ENCODE peak calls at places on chromosomes 2 and 18, in seven cellular contexts. R is stimulated activated CD4-positive, alpha-beta T cell treated with anti-CD3 and anti-CD28 coated beads, Interleukin-2, amount 100 ng/mL, for 4 hours; Z is activated CD8-positive, alpha-beta memory T cell treated with anti-CD3 and anti-CD28 coated beads, Interleukin-2, amount 50 U/mL, for 48 hours; M is activated CD4-positive, CD25-positive, alpha-beta regulatory T cell treated with anti-CD3 and anti-CD28 coated beads, Interleukin-2, amount 50 U/mL, for 72 hours; U is activated naive CD8-positive, alpha-beta T cell treated with anti-CD3 and anti-CD28 coated beads for 36 hours; V is effector CD4-positive, alpha-beta T cell; O is AG04449. H is an unnamed sample.

GRCh38 chr2:187951470-187952218 is 340.0 kb upstream of the GULP1 start:
- DNase-seq in R (no peak), Z (no peak), M (no peak), U (no peak), V (no peak), O (no peak), H (no peak)

GRCh38 chr18:73683618-73684238 is 463.9 kb downstream of the FBXO15 start:
- DNase-seq in R (no peak), Z (no peak), M (no peak), U (no peak), V (no peak), O (no peak), H (no peak)

GRCh38 chr2:30722936-30723725 is 84.1 kb downstream of the CAPN13 start:
- DNase-seq in R (no peak), Z (peak), M (no peak), U (no peak), V (no peak), O (no peak), H (no peak)

GRCh38 chr2:146734042-146734715 is 1110.7 kb upstream of the ACVR2A start:
- DNase-seq in R (no peak), Z (no peak), M (no peak), U (no peak), V (no peak), O (no peak), H (no peak)

GRCh38 chr2:223532161-223532560 is 70.0 kb downstream of the SCG2 start:
- DNase-seq in R (no peak), Z (no peak), M (no peak), U (no peak), V (no peak), O (no peak), H (no peak)

GRCh38 chr2:157158111-157158510 is 99.4 kb upstream of the GALNT5 start:
- DNase-seq in R (no peak), Z (no peak), M (no peak), U (no peak), V (no peak), O (no peak), H (no peak)

GRCh38 chr18:5021558-5021957 is 175.5 kb downstream of the AKAIN1 start:
- DNase-seq in R (no peak), Z (no peak), M (no peak), U (no peak), V (no peak), O (no peak), H (no peak)

GRCh38 chr18:55732227-55733106 is 144.5 kb upstream of the TCF4 start:
- DNase-seq in R (no peak), Z (no peak), M (no peak), U (no peak), V (no peak), O (no peak), H (no peak)

GRCh38 chr2:238042849-238043584 is 17.8 kb upstream of the SCLY start:
- DNase-seq in R (no peak), Z (no peak), M (no peak), U (no peak), V (no peak), O (no peak), H (no peak)

GRCh38 chr2:202016579-202017227 is 17.0 kb upstream of the FZD7 start:
- DNase-seq in R (no peak), Z (no peak), M (no peak), U (no peak), V (no peak), O (no peak), H (no peak)

GRCh38 chr2:237198144-237198900 is 112.6 kb downstream of the COPS8 start:
- DNase-seq in R (no peak), Z (no peak), M (no peak), U (no peak), V (no peak), O (no peak), H (no peak)

GRCh38 chr2:47357475-47357874 is 45.5 kb upstream of the MSH2 start:
- DNase-seq in R (no peak), Z (no peak), M (no peak), U (no peak), V (no peak), O (no peak), H (no peak)

GRCh38 chr2:161008311-161008710 is 151.9 kb upstream of the TANK start:
- DNase-seq in R (no peak), Z (no peak), M (no peak), U (no peak), V (no peak), O (no peak), H (no peak)

GRCh38 chr2:225894240-225894980 is 494.9 kb downstream of the NYAP2 start:
- DNase-seq in R (no peak), Z (no peak), M (no peak), U (no peak), V (no peak), O (peak), H (no peak)

GRCh38 chr2:1455466-1455865 is 42.2 kb downstream of the TPO start:
- DNase-seq in R (no peak), Z (no peak), M (no peak), U (no peak), V (no peak), O (peak), H (no peak)

GRCh38 chr2:174753038-174753633 is 11.1 kb downstream of the CHRNA1 start:
- DNase-seq in R (no peak), Z (no peak), M (no peak), U (no peak), V (no peak), O (no peak), H (no peak)

GRCh38 chr2:207337234-207338219 is 171.8 kb upstream of the KLF7 start:
- DNase-seq in R (no peak), Z (no peak), M (no peak), U (no peak), V (no peak), O (no peak), H (no peak)

GRCh38 chr2:25387479-25388449 is 46.0 kb upstream of the DNMT3A start:
- DNase-seq in R (no peak), Z (no peak), M (no peak), U (no peak), V (no peak), O (no peak), H (no peak)

GRCh38 chr18:75276813-75277628 is 66.4 kb downstream of the TSHZ1 start:
- DNase-seq in R (no peak), Z (no peak), M (no peak), U (no peak), V (no peak), O (peak), H (no peak)

GRCh38 chr18:57029761-57030160 is 117.1 kb upstream of the BOD1L2 start:
- DNase-seq in R (no peak), Z (no peak), M (no peak), U (no peak), V (no peak), O (no peak), H (no peak)

GRCh38 chr2:70118798-70119454 is 31.6 kb downstream of the PCBP1 start:
- DNase-seq in R (no peak), Z (no peak), M (no peak), U (no peak), V (no peak), O (no peak), H (no peak)

GRCh38 chr18:48962857-48963554 is 12.2 kb upstream of the SMAD7 start:
- DNase-seq in R (no peak), Z (no peak), M (no peak), U (no peak), V (no peak), O (no peak), H (no peak)

GRCh38 chr2:46590319-46590718 is 111.0 kb downstream of the TMEM247 start:
- DNase-seq in R (no peak), Z (no peak), M (no peak), U (no peak), V (no peak), O (no peak), H (no peak)

GRCh38 chr2:68719912-68720311 is 14.7 kb upstream of the ARHGAP25 start:
- DNase-seq in R (no peak), Z (no peak), M (no peak), U (no peak), V (no peak), O (no peak), H (no peak)

GRCh38 chr2:130183500-130184373 is 1.7 kb downstream of the MZT2B start:
- DNase-seq in R (no peak), Z (no peak), M (no peak), U (no peak), V (no peak), O (no peak), H (no peak)

GRCh38 chr18:49936821-49937220 is 123.5 kb upstream of the ACAA2 start:
- DNase-seq in R (no peak), Z (no peak), M (no peak), U (no peak), V (no peak), O (no peak), H (no peak)

GRCh38 chr2:195094330-195094729 is 562.7 kb upstream of the SLC39A10 start:
- DNase-seq in R (no peak), Z (no peak), M (no peak), U (no peak), V (no peak), O (no peak), H (no peak)

GRCh38 chr2:7773362-7773973 is 856.3 kb downstream of the RNF144A start:
- DNase-seq in R (no peak), Z (peak), M (no peak), U (peak), V (no peak), O (no peak), H (no peak)

GRCh38 chr2:164599954-164600589 is 21.2 kb downstream of the GRB14 start:
- DNase-seq in R (no peak), Z (no peak), M (no peak), U (no peak), V (no peak), O (peak), H (no peak)

GRCh38 chr2:142866426-142866825 is 11.0 kb upstream of the KYNU start:
- DNase-seq in R (no peak), Z (no peak), M (no peak), U (no peak), V (no peak), O (no peak), H (no peak)